ENCODE peak calls at places on chromosomes 6 and 20, in six cellular contexts. T, B, Z, C, J and Q are unnamed samples.

GRCh38 chr6:151747890-151748289 is 59.6 kb upstream of the ESR1 start:
- DNase-seq in Z (no peak), B (no peak), J (no peak), T (no peak), C (no peak), Q (no peak)

GRCh38 chr6:113050010-113050893 is 703.1 kb downstream of the RFPL4B start:
- DNase-seq in Z (peak), J (no peak), T (no peak), B (no peak), C (no peak), Q (no peak)

GRCh38 chr20:10837901-10838300 is 164.1 kb upstream of the JAG1 start:
- DNase-seq in T (no peak), B (no peak), Z (no peak), C (no peak), J (no peak), Q (no peak)

GRCh38 chr20:57083072-57083471 is 183.4 kb downstream of the BMP7 start:
- DNase-seq in C (no peak), Z (no peak), T (no peak), J (no peak), B (no peak), Q (no peak)

GRCh38 chr6:39330057-39330456 is 7.6 kb upstream of the KCNK16 start:
- DNase-seq in C (no peak), B (no peak), T (no peak), Z (no peak), J (no peak), Q (no peak)

GRCh38 chr6:100730001-100730400 is 151.1 kb downstream of the ASCC3 start:
- DNase-seq in C (no peak), J (no peak), T (no peak), Z (no peak), B (no peak), Q (no peak)

GRCh38 chr6:157561929-157562810 is 181.2 kb downstream of the ZDHHC14 start:
- DNase-seq in B (no peak), J (no peak), T (no peak), C (no peak), Z (no peak), Q (no peak)

GRCh38 chr6:142047934-142048592 is 84.7 kb upstream of the GJE1 start:
- DNase-seq in T (no peak), Z (no peak), B (no peak), C (no peak), J (no peak), Q (no peak)

GRCh38 chr6:27795697-27796494 is 116.3 kb downstream of the OR2B2 start:
- DNase-seq in J (peak), T (peak), Z (peak), B (no peak), C (peak), Q (no peak)